ENCODE peak calls at places on chromosomes 11 and 22, in eight cellular contexts. One of them, this sample, is unnamed. For H3K4me1, the result is how much of the 10 kb centered on the place peaks cover.

GRCh38 chr11:63569570-63569969 is 6.4 kb upstream of the PLAAT2 start:
- DNase-seq in colonic mucosa: no peak
- DNase-seq in A549: no peak
- DNase-seq in effector memory CD4-positive, alpha-beta T cell: no peak
- DNase-seq in left ventricle myocardium inferior: no peak
- DNase-seq in psoas muscle: no peak
- DNase-seq in pancreas: no peak
- DNase-seq in lower lobe of right lung: no peak
- DNase-seq in this sample: no peak

GRCh38 chr11:115535781-115536180 is 31.6 kb upstream of the CADM1 start:
- DNase-seq in colonic mucosa: no peak
- DNase-seq in A549: no peak
- DNase-seq in effector memory CD4-positive, alpha-beta T cell: no peak
- DNase-seq in left ventricle myocardium inferior: no peak
- DNase-seq in psoas muscle: no peak
- DNase-seq in pancreas: no peak
- DNase-seq in lower lobe of right lung: no peak
- DNase-seq in this sample: no peak

GRCh38 chr11:62732830-62733229 is 4.5 kb downstream of the TTC9C start:
- DNase-seq in colonic mucosa: no peak
- DNase-seq in A549: peak
- DNase-seq in effector memory CD4-positive, alpha-beta T cell: no peak
- DNase-seq in left ventricle myocardium inferior: no peak
- DNase-seq in psoas muscle: no peak
- DNase-seq in pancreas: no peak
- DNase-seq in lower lobe of right lung: no peak
- DNase-seq in this sample: no peak

GRCh38 chr11:46350695-46351094 is 3.4 kb downstream of the DGKZ start:
- DNase-seq in colonic mucosa: no peak
- DNase-seq in A549: no peak
- DNase-seq in effector memory CD4-positive, alpha-beta T cell: no peak
- DNase-seq in left ventricle myocardium inferior: no peak
- DNase-seq in psoas muscle: no peak
- DNase-seq in pancreas: no peak
- DNase-seq in lower lobe of right lung: no peak
- DNase-seq in this sample: no peak

GRCh38 chr11:2693271-2693833 is 6.4 kb downstream of the KCNQ1OT1 start:
- DNase-seq in colonic mucosa: no peak
- DNase-seq in A549: no peak
- DNase-seq in effector memory CD4-positive, alpha-beta T cell: no peak
- DNase-seq in left ventricle myocardium inferior: no peak
- DNase-seq in psoas muscle: peak
- DNase-seq in pancreas: no peak
- DNase-seq in lower lobe of right lung: no peak
- DNase-seq in this sample: no peak

GRCh38 chr11:14565845-14566244 is 45.7 kb upstream of the PSMA1 start:
- DNase-seq in colonic mucosa: no peak
- DNase-seq in A549: no peak
- DNase-seq in effector memory CD4-positive, alpha-beta T cell: no peak
- DNase-seq in left ventricle myocardium inferior: no peak
- DNase-seq in psoas muscle: no peak
- DNase-seq in pancreas: no peak
- DNase-seq in lower lobe of right lung: no peak
- DNase-seq in this sample: no peak

GRCh38 chr22:41668971-41669911 is 19.4 kb downstream of the SNU13 start:
- DNase-seq in colonic mucosa: no peak
- DNase-seq in A549: peak
- DNase-seq in effector memory CD4-positive, alpha-beta T cell: no peak
- DNase-seq in left ventricle myocardium inferior: no peak
- DNase-seq in psoas muscle: no peak
- DNase-seq in pancreas: no peak
- DNase-seq in lower lobe of right lung: no peak
- DNase-seq in this sample: no peak

GRCh38 chr22:45262931-45263789 is 21.6 kb upstream of the UPK3A start:
- DNase-seq in colonic mucosa: no peak
- DNase-seq in A549: no peak
- DNase-seq in effector memory CD4-positive, alpha-beta T cell: no peak
- DNase-seq in left ventricle myocardium inferior: peak
- DNase-seq in psoas muscle: peak
- DNase-seq in pancreas: no peak
- DNase-seq in lower lobe of right lung: peak
- DNase-seq in this sample: no peak

GRCh38 chr11:28241760-28242159 is 133.6 kb downstream of the METTL15 start:
- DNase-seq in colonic mucosa: no peak
- DNase-seq in A549: no peak
- DNase-seq in effector memory CD4-positive, alpha-beta T cell: no peak
- DNase-seq in left ventricle myocardium inferior: no peak
- DNase-seq in psoas muscle: no peak
- DNase-seq in pancreas: no peak
- DNase-seq in lower lobe of right lung: no peak
- DNase-seq in this sample: no peak

GRCh38 chr11:6646040-6646439 is 9.6 kb downstream of the DCHS1 start:
- DNase-seq in colonic mucosa: no peak
- DNase-seq in A549: no peak
- DNase-seq in effector memory CD4-positive, alpha-beta T cell: no peak
- DNase-seq in left ventricle myocardium inferior: peak
- DNase-seq in psoas muscle: peak
- DNase-seq in pancreas: no peak
- DNase-seq in lower lobe of right lung: peak
- DNase-seq in this sample: no peak

GRCh38 chr11:78289547-78290292 is 101.0 kb downstream of the USP35 start:
- DNase-seq in colonic mucosa: no peak
- DNase-seq in A549: no peak
- DNase-seq in effector memory CD4-positive, alpha-beta T cell: no peak
- DNase-seq in left ventricle myocardium inferior: no peak
- DNase-seq in psoas muscle: no peak
- DNase-seq in pancreas: no peak
- DNase-seq in lower lobe of right lung: no peak
- DNase-seq in this sample: no peak

GRCh38 chr11:4479676-4480075 is 2.8 kb upstream of the OR52K1 start:
- DNase-seq in colonic mucosa: no peak
- DNase-seq in A549: no peak
- DNase-seq in effector memory CD4-positive, alpha-beta T cell: no peak
- DNase-seq in left ventricle myocardium inferior: no peak
- DNase-seq in psoas muscle: no peak
- DNase-seq in pancreas: no peak
- DNase-seq in lower lobe of right lung: no peak
- DNase-seq in this sample: no peak

GRCh38 chr22:26848244-26848920 is 191.0 kb downstream of the MIAT start:
- DNase-seq in colonic mucosa: no peak
- DNase-seq in A549: no peak
- DNase-seq in effector memory CD4-positive, alpha-beta T cell: no peak
- DNase-seq in left ventricle myocardium inferior: no peak
- DNase-seq in psoas muscle: peak
- DNase-seq in pancreas: no peak
- DNase-seq in lower lobe of right lung: no peak
- DNase-seq in this sample: no peak

GRCh38 chr11:58276151-58276550 is 8.1 kb upstream of the OR10W1 start:
- DNase-seq in colonic mucosa: no peak
- DNase-seq in A549: no peak
- DNase-seq in effector memory CD4-positive, alpha-beta T cell: no peak
- DNase-seq in left ventricle myocardium inferior: no peak
- DNase-seq in psoas muscle: no peak
- DNase-seq in pancreas: no peak
- DNase-seq in lower lobe of right lung: no peak
- DNase-seq in this sample: no peak

GRCh38 chr11:86673872-86674750 is 1.7 kb upstream of the ME3 start:
- DNase-seq in colonic mucosa: no peak
- DNase-seq in A549: no peak
- DNase-seq in effector memory CD4-positive, alpha-beta T cell: no peak
- DNase-seq in left ventricle myocardium inferior: no peak
- DNase-seq in psoas muscle: no peak
- DNase-seq in pancreas: no peak
- DNase-seq in lower lobe of right lung: no peak
- DNase-seq in this sample: no peak

GRCh38 chr11:9663699-9664275 is at the start of gene SWAP70:
- DNase-seq in colonic mucosa: peak
- DNase-seq in A549: peak
- DNase-seq in effector memory CD4-positive, alpha-beta T cell: peak
- DNase-seq in left ventricle myocardium inferior: peak
- DNase-seq in psoas muscle: peak
- DNase-seq in pancreas: peak
- DNase-seq in lower lobe of right lung: peak
- DNase-seq in this sample: peak

GRCh38 chr11:75265851-75266531 is 25.4 kb downstream of the TPBGL start:
- DNase-seq in colonic mucosa: no peak
- DNase-seq in A549: no peak
- DNase-seq in effector memory CD4-positive, alpha-beta T cell: no peak
- DNase-seq in left ventricle myocardium inferior: no peak
- DNase-seq in psoas muscle: peak
- DNase-seq in pancreas: no peak
- DNase-seq in lower lobe of right lung: peak
- DNase-seq in this sample: no peak

GRCh38 chr11:31968774-31969433 is 122.0 kb upstream of the RCN1 start:
- DNase-seq in colonic mucosa: no peak
- DNase-seq in A549: no peak
- DNase-seq in effector memory CD4-positive, alpha-beta T cell: no peak
- DNase-seq in left ventricle myocardium inferior: no peak
- DNase-seq in psoas muscle: no peak
- DNase-seq in pancreas: no peak
- DNase-seq in lower lobe of right lung: no peak
- DNase-seq in this sample: no peak

GRCh38 chr11:96314326-96315050 is 28.5 kb downstream of the MAML2 start:
- DNase-seq in colonic mucosa: peak
- DNase-seq in A549: peak
- DNase-seq in effector memory CD4-positive, alpha-beta T cell: no peak
- DNase-seq in left ventricle myocardium inferior: peak
- DNase-seq in psoas muscle: no peak
- DNase-seq in pancreas: no peak
- DNase-seq in lower lobe of right lung: peak
- DNase-seq in this sample: no peak
- H3K27ac ChIP-seq in colonic mucosa: peak
- H3K27ac ChIP-seq in A549: peak
- H3K27ac ChIP-seq in effector memory CD4-positive, alpha-beta T cell: no peak
- H3K27ac ChIP-seq in left ventricle myocardium inferior: peak
- H3K27ac ChIP-seq in psoas muscle: peak
- H3K27ac ChIP-seq in pancreas: peak
- H3K27ac ChIP-seq in lower lobe of right lung: peak
- H3K27ac ChIP-seq in this sample: no peak

GRCh38 chr11:119024430-119025098 is 6.0 kb downstream of the TRAPPC4 start:
- DNase-seq in colonic mucosa: no peak
- DNase-seq in A549: no peak
- DNase-seq in effector memory CD4-positive, alpha-beta T cell: no peak
- DNase-seq in left ventricle myocardium inferior: no peak
- DNase-seq in psoas muscle: no peak
- DNase-seq in pancreas: no peak
- DNase-seq in lower lobe of right lung: no peak
- DNase-seq in this sample: no peak

GRCh38 chr11:119025978-119026766 is 4.5 kb downstream of the SLC37A4 start:
- DNase-seq in colonic mucosa: no peak
- DNase-seq in A549: no peak
- DNase-seq in effector memory CD4-positive, alpha-beta T cell: no peak
- DNase-seq in left ventricle myocardium inferior: no peak
- DNase-seq in psoas muscle: no peak
- DNase-seq in pancreas: no peak
- DNase-seq in lower lobe of right lung: no peak
- DNase-seq in this sample: no peak

GRCh38 chr11:119025099-119025473 is 5.6 kb downstream of the SLC37A4 start:
- DNase-seq in colonic mucosa: no peak
- DNase-seq in A549: no peak
- DNase-seq in effector memory CD4-positive, alpha-beta T cell: no peak
- DNase-seq in left ventricle myocardium inferior: no peak
- DNase-seq in psoas muscle: no peak
- DNase-seq in pancreas: no peak
- DNase-seq in lower lobe of right lung: no peak
- DNase-seq in this sample: no peak

GRCh38 chr11:119026970-119027369 is 3.7 kb downstream of the SLC37A4 start:
- DNase-seq in colonic mucosa: no peak
- DNase-seq in A549: no peak
- DNase-seq in effector memory CD4-positive, alpha-beta T cell: no peak
- DNase-seq in left ventricle myocardium inferior: no peak
- DNase-seq in psoas muscle: no peak
- DNase-seq in pancreas: no peak
- DNase-seq in lower lobe of right lung: no peak
- DNase-seq in this sample: no peak

GRCh38 chr11:119023741-119024140 is 5.2 kb downstream of the TRAPPC4 start:
- DNase-seq in colonic mucosa: no peak
- DNase-seq in A549: no peak
- DNase-seq in effector memory CD4-positive, alpha-beta T cell: no peak
- DNase-seq in left ventricle myocardium inferior: no peak
- DNase-seq in psoas muscle: no peak
- DNase-seq in pancreas: no peak
- DNase-seq in lower lobe of right lung: no peak
- DNase-seq in this sample: no peak
- H3K4me1 ChIP-seq in colonic mucosa: under half
- H3K4me1 ChIP-seq in A549: under half
- H3K4me1 ChIP-seq in effector memory CD4-positive, alpha-beta T cell: under half
- H3K4me1 ChIP-seq in left ventricle myocardium inferior: under half
- H3K4me1 ChIP-seq in psoas muscle: half or more
- H3K4me1 ChIP-seq in pancreas: under half
- H3K4me1 ChIP-seq in lower lobe of right lung: under half
- H3K4me1 ChIP-seq in this sample: under half

DNA sequence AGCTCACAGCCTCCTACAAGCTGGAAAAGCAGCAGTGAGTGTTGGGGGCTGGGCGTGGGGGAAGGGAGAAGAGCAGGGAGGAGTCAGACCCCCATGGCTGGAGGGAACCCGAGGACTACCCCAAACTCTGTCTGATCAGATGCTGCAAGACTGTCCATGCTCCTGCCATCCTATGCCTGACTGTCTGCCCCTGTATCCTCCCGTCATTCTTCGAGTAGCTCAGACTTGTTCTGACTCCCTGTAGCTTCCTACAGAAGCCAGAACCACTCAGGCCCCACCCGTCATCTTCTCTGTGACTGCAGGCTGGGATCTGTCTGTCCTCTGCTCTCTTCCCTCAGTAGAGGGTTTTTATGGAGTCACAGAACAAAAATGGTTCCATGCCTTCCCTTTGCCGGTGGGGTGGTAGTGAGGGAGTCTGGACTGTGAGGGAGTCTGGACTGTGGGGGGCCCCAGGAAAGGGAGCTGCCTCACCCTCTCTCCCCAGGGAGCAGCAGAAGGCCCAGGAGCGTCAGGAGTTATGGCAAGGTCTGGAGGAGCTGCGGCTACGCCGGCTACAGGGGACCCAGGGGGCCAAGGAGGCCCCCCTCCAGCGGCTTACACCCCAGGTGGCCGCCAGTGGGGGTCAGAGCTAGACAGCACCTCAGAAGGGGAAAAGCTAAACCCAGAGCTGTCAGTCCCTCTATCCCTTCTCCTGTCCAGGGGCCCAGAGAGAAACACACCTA is 2.3 kb downstream of the GPHA2 start:
- DNase-seq in colonic mucosa: no peak
- DNase-seq in A549: no peak
- DNase-seq in effector memory CD4-positive, alpha-beta T cell: no peak
- DNase-seq in left ventricle myocardium inferior: no peak
- DNase-seq in psoas muscle: peak
- DNase-seq in pancreas: no peak
- DNase-seq in lower lobe of right lung: no peak
- DNase-seq in this sample: no peak
- H3K4me3 ChIP-seq in colonic mucosa: no peak
- H3K4me3 ChIP-seq in A549: no peak
- H3K4me3 ChIP-seq in effector memory CD4-positive, alpha-beta T cell: no peak
- H3K4me3 ChIP-seq in left ventricle myocardium inferior: no peak
- H3K4me3 ChIP-seq in psoas muscle: no peak
- H3K4me3 ChIP-seq in pancreas: no peak
- H3K4me3 ChIP-seq in lower lobe of right lung: no peak
- H3K4me3 ChIP-seq in this sample: no peak

DNA sequence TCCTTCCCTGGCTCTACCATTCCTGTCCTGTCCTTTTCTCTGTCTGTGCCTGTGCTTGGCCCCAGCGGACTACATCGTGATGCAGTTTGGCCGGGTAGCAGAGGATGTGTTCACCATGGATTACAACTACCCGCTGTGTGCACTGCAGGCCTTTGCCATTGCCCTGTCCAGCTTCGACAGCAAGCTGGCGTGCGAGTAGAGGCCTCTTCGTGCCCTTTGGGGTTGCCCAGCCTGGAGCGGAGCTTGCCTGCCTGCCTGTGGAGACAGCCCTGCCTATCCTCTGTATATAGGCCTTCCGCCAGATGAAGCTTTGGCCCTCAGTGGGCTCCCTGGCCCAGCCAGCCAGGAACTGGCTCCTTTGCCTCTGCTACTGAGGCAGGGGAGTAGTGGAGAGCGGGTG is 20.4 kb downstream of the TUB start:
- DNase-seq in colonic mucosa: no peak
- DNase-seq in A549: no peak
- DNase-seq in effector memory CD4-positive, alpha-beta T cell: no peak
- DNase-seq in left ventricle myocardium inferior: no peak
- DNase-seq in psoas muscle: peak
- DNase-seq in pancreas: no peak
- DNase-seq in lower lobe of right lung: no peak
- DNase-seq in this sample: no peak
- H3K27ac ChIP-seq in colonic mucosa: no peak
- H3K27ac ChIP-seq in A549: no peak
- H3K27ac ChIP-seq in effector memory CD4-positive, alpha-beta T cell: no peak
- H3K27ac ChIP-seq in left ventricle myocardium inferior: no peak
- H3K27ac ChIP-seq in psoas muscle: no peak
- H3K27ac ChIP-seq in pancreas: no peak
- H3K27ac ChIP-seq in lower lobe of right lung: no peak
- H3K27ac ChIP-seq in this sample: no peak